ENCODE peak calls at places on chromosomes 1 and 21, in ten cellular contexts. C is cardiac muscle cell, A is BE2C, K is uterus, X is PC-9, Y is fibroblast of lung, G is aorta, F is heart left ventricle, W is H9, N is neural progenitor cell. P is an unnamed sample.

GRCh38 chr1:87197156-87197555 is 131.5 kb upstream of the LMO4 start:
- DNase-seq in Y (peak; percentile 59), C (no peak), G (no peak), K (no peak), A (no peak), W (no peak), X (no peak), F (no peak), N (no peak), P (no peak)

GRCh38 chr1:223706077-223706988 is 6.0 kb upstream of the CAPN2 start:
- DNase-seq in Y (peak; percentile 89), X (peak; percentile 85), C (peak; percentile 88), F (no peak), G (no peak), N (no peak), A (peak; percentile 55), W (no peak), K (peak; percentile 62), P (no peak)

GRCh38 chr21:17780539-17780938 is 38.6 kb downstream of the C21orf91 start:
- DNase-seq in W (no peak), K (no peak), N (peak; percentile 13), Y (peak; percentile 8), F (no peak), C (no peak), X (no peak), G (no peak), A (no peak), P (no peak)

GRCh38 chr1:160954158-160955104 is at the start of gene ITLN2:
- DNase-seq in K (no peak), A (peak; percentile 24), X (peak; percentile 17), N (peak; percentile 78), G (no peak), W (peak; percentile 86), F (no peak), C (peak; percentile 68), Y (peak; percentile 14), P (peak; percentile 53)

GRCh38 chr1:109764561-109765482 is 1.1 kb upstream of the EPS8L3 start:
- DNase-seq in X (no peak), W (no peak), C (no peak), F (no peak), Y (no peak), A (peak; percentile 3), N (no peak), K (peak; percentile 10), G (no peak), P (peak; percentile 13)

GRCh38 chr1:226893936-226894335 is 23.5 kb downstream of the PSEN2 start:
- DNase-seq in C (no peak), G (peak; percentile 36), A (no peak), W (no peak), X (no peak), F (no peak), Y (no peak), N (no peak), K (no peak), P (no peak)

GRCh38 chr1:44860891-44861290 is 17.8 kb upstream of the PTCH2 start:
- DNase-seq in Y (no peak), G (no peak), W (no peak), F (no peak), K (no peak), A (no peak), C (no peak), N (no peak), X (no peak), P (no peak)

GRCh38 chr1:54949971-54950360 is 30.5 kb upstream of the TMEM61 start:
- DNase-seq in F (no peak), K (no peak), G (no peak), Y (peak; percentile 21), N (no peak), C (no peak), X (no peak), A (no peak), W (no peak), P (no peak)

GRCh38 chr1:152227310-152227928 is 3.4 kb upstream of the HRNR start:
- DNase-seq in A (no peak), W (no peak), Y (peak; percentile 6), G (no peak), C (no peak), N (no peak), F (no peak), X (no peak), K (no peak), P (no peak)

GRCh38 chr1:234969630-234970370 is 158.8 kb downstream of the TOMM20 start:
- DNase-seq in K (peak; percentile 68), X (no peak), N (peak; percentile 90), A (peak; percentile 92), C (peak; percentile 71), G (peak; percentile 76), Y (peak; percentile 93), W (peak; percentile 80), F (peak; percentile 82), P (peak; percentile 68)

GRCh38 chr1:247494746-247495145 is 36.8 kb upstream of the OR2B11 start:
- DNase-seq in Y (no peak), F (no peak), K (no peak), C (no peak), G (no peak), X (no peak), A (no peak), W (no peak), N (no peak), P (no peak)
- H3K27me3 ChIP-seq in Y (no peaks in the 10 kb centered on the region), F (no peaks in the 10 kb centered on the region), K (no peaks in the 10 kb centered on the region), C (no peaks in the 10 kb centered on the region), G (no peaks in the 10 kb centered on the region), X (peaks cover 20% of the 10 kb centered on the region), A (peaks cover 7% of the 10 kb centered on the region), W (no peaks in the 10 kb centered on the region), N (no peaks in the 10 kb centered on the region), P (no peaks in the 10 kb centered on the region)

GRCh38 chr1:31959521-31959920 is 21.4 kb upstream of the PTP4A2 start:
- DNase-seq in Y (no peak), F (no peak), W (no peak), C (no peak), X (no peak), K (no peak), N (no peak), G (no peak), A (no peak), P (no peak)

GRCh38 chr1:31955917-31956736 is 18.0 kb upstream of the PTP4A2 start:
- DNase-seq in F (peak; percentile 74), C (peak; percentile 69), G (peak; percentile 91), X (peak; percentile 88), Y (peak; percentile 99), W (peak; percentile 67), K (peak; percentile 82), A (peak; percentile 13), N (peak; percentile 50), P (peak; percentile 86)

GRCh38 chr1:31954607-31955283 is 16.6 kb upstream of the PTP4A2 start:
- DNase-seq in C (no peak), W (peak; percentile 38), G (peak; percentile 92), X (peak; percentile 74), F (peak; percentile 87), N (peak; percentile 42), K (peak; percentile 89), Y (peak; percentile 95), A (no peak), P (peak; percentile 86)

GRCh38 chr1:31959941-31960340 is 21.8 kb upstream of the PTP4A2 start:
- DNase-seq in Y (no peak), X (no peak), W (no peak), A (no peak), N (no peak), C (no peak), G (no peak), F (no peak), K (peak; percentile 52), P (no peak)

DNA sequence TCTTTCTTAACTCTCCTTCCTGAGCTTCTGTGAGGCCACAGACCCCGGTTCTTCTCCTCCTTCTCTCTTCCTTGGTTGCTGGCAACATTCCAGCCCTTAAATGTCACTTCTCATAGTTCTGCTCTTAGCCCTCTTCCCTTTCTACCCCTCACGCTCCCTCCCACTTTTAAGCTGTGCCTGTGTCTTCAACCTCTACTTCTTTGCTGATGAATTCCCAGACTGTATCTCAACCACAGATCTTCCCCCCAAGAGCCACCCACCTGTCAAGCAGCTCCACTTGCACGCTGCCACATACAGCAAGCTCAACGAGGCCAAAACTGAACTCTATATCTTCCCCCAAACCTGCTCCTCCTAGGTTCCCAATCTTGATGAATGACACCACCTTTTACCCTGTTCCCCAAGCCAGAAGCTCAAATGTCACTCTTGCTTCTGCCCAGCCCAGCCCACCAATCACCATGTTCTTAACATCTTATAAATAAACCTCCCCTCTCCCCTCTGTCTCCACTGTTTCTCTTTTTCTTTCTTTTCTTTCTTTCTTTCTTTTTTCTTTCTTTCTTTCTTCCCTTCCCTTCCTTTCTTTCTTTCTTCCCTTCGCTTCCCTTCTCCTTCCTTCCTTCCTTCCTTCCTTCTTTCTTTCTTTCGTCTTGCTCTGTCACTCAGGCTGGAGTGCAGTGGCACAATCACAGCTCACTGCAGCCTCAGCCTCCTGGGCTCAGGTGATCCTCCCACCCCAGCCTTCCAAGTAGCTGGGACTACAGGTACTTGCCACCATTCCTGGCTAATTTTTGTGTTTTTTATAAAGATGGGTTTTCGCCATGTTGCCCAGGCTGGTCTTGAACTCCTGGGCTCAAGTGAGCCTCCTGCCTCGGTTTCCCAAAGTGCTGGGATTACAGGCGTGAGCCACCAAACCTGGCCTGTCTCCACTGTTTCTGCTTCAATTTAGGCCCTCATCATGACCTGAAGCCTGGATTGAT is 19.8 kb upstream of the PTP4A2 start:
- DNase-seq in G (no peak), K (no peak), A (no peak), W (no peak), C (peak; percentile 34), F (peak; percentile 28), X (peak; percentile 25), N (no peak), Y (no peak), P (peak; percentile 26)
- H3K27me3 ChIP-seq in G (no peaks in the 10 kb centered on the region), K (no peaks in the 10 kb centered on the region), A (no peaks in the 10 kb centered on the region), W (no peaks in the 10 kb centered on the region), C (no peaks in the 10 kb centered on the region), F (no peaks in the 10 kb centered on the region), X (no peaks in the 10 kb centered on the region), N (no peaks in the 10 kb centered on the region), Y (no peaks in the 10 kb centered on the region), P (no peaks in the 10 kb centered on the region)

GRCh38 chr1:92481598-92482403 is 4.9 kb downstream of the GFI1 start:
- DNase-seq in C (peak; percentile 33), K (no peak), A (no peak), F (no peak), X (no peak), G (no peak), Y (no peak), N (peak; percentile 59), W (peak; percentile 32), P (no peak)
- H3K27me3 ChIP-seq in C (peaks cover 100% of the 10 kb centered on the region), K (peaks cover 47% of the 10 kb centered on the region), A (peaks cover 75% of the 10 kb centered on the region), F (peaks cover 64% of the 10 kb centered on the region), X (peaks cover 37% of the 10 kb centered on the region), G (peaks cover 2% of the 10 kb centered on the region), Y (peaks cover 78% of the 10 kb centered on the region), N (peaks cover 100% of the 10 kb centered on the region), W (peaks cover 83% of the 10 kb centered on the region), P (no peaks in the 10 kb centered on the region)

DNA sequence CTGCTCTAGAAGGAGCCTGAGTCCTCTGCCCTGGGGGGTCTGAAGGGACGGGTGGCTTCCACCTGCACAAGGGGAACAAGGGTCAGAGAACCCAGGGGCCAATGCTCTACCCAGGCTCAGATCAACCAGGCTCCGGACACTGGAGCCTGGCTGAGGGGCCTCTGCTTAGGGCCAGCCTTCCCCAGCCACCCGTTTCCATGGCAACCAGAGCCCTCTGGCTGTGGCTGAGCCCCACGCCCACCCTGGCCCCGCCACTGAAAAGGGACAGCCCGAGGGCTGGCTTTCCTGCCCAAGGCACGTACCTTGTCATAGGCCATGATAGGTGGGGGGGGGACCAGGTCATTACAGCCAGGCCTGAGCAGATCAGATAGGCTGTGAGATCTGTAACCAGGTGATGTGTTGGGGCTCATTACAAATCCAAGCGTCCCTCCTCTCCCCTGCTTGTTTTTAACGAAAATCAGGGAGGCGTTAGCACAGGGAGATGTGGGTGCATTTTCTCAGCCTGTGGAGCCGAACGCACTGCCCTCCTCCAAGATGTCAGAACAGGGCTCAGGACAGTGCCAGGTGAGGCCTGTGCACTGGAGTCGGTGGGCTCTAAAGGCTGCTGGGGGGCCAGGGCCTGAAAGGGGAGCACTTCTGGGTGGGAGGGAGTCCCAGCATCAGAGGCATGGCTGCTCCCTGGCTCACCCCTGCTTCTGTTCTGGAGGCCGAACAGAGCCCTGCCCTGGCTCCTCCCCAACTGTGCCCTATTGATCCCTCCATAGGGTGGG is 724.8 kb downstream of the PTPRU start:
- DNase-seq in X (no peak), K (no peak), A (peak; percentile 35), W (peak; percentile 39), C (peak; percentile 5), N (peak; percentile 89), G (no peak), F (no peak), Y (no peak), P (no peak)
- H3K27me3 ChIP-seq in X (no peaks in the 10 kb centered on the region), K (no peaks in the 10 kb centered on the region), A (no peaks in the 10 kb centered on the region), W (no peaks in the 10 kb centered on the region), C (no peaks in the 10 kb centered on the region), N (no peaks in the 10 kb centered on the region), G (no peaks in the 10 kb centered on the region), F (no peaks in the 10 kb centered on the region), Y (no peaks in the 10 kb centered on the region), P (no peaks in the 10 kb centered on the region)